ENCODE peak calls at places on chromosomes 11 and 22, in four cellular contexts. W is glutamatergic neuron; J is AG04450; V is activated naive CD8-positive, alpha-beta T cell treated with anti-CD3 and anti-CD28 coated beads for 36 hours. X is an unnamed sample.

GRCh38 chr22:19932367-19933206 is 9.0 kb upstream of the COMT start:
- DNase-seq in J (no peak), W (no peak), V (no peak), X (no peak)

GRCh38 chr11:68181719-68182451 is 31.2 kb downstream of the KMT5B start:
- DNase-seq in J (peak), V (no peak), W (no peak), X (no peak)

GRCh38 chr11:117037279-117037951 is 60.8 kb downstream of the SIK3 start:
- DNase-seq in W (no peak), V (no peak), J (no peak), X (no peak)

GRCh38 chr22:43401233-43401632 is 10.6 kb upstream of the MPPED1 start:
- DNase-seq in W (no peak), J (no peak), V (no peak), X (no peak)

GRCh38 chr22:29205598-29206371 is at the start of gene EMID1:
- DNase-seq in W (peak), J (no peak), V (peak), X (peak)

GRCh38 chr11:111537336-111537860 is 3.1 kb upstream of the LAYN start:
- DNase-seq in J (no peak), V (no peak), W (no peak), X (no peak)

GRCh38 chr11:16911186-16911585 is 103.0 kb downstream of the PLEKHA7 start:
- DNase-seq in W (no peak), V (no peak), J (no peak), X (no peak)

GRCh38 chr11:4606231-4607015 is 1.6 kb downstream of the TRIM68 start:
- DNase-seq in W (no peak), J (no peak), V (no peak), X (no peak)

GRCh38 chr11:70090989-70091388 is 12.9 kb downstream of the ANO1 start:
- DNase-seq in V (no peak), J (no peak), W (no peak), X (peak)

GRCh38 chr11:46663277-46663940 is 37.0 kb downstream of the ARHGAP1 start:
- DNase-seq in J (no peak), V (no peak), W (no peak), X (no peak)

GRCh38 chr11:61384271-61385242 is 7.8 kb upstream of the TMEM216 start:
- DNase-seq in J (no peak), W (peak), V (no peak), X (no peak)

GRCh38 chr11:9886595-9886994 is 222.7 kb downstream of the SWAP70 start:
- DNase-seq in W (no peak), J (no peak), V (no peak), X (no peak)

GRCh38 chr22:30457964-30458363 is 13.9 kb downstream of the SEC14L3 start:
- DNase-seq in W (no peak), J (no peak), V (no peak), X (no peak)

GRCh38 chr11:113023228-113023627 is 62.0 kb downstream of the NCAM1 start:
- DNase-seq in W (no peak), J (no peak), V (no peak), X (no peak)

GRCh38 chr11:126434950-126435335 is 79.5 kb downstream of the ST3GAL4 start:
- DNase-seq in V (no peak), W (no peak), J (no peak), X (no peak)

GRCh38 chr22:27684856-27685255 is 116.7 kb downstream of the MN1 start:
- DNase-seq in W (no peak), J (no peak), V (no peak), X (no peak)

GRCh38 chr11:115607621-115608191 is 103.5 kb upstream of the CADM1 start:
- DNase-seq in W (no peak), V (no peak), J (no peak), X (peak)

GRCh38 chr11:69001301-69002081 is 11.6 kb downstream of the MRGPRF start:
- DNase-seq in J (no peak), V (no peak), W (no peak), X (no peak)

GRCh38 chr11:46726206-46726862 is 7.3 kb downstream of the F2 start:
- DNase-seq in V (no peak), J (no peak), W (no peak), X (no peak)

X was measured in left cardiac atrium.